ENCODE peak calls at places on chromosomes 13 and 19, in four cellular contexts. R, Y, A and Q are unnamed samples.

GRCh38 chr19:17938092-17938845 is 5.5 kb downstream of the CCDC124 start:
- DNase-seq in R (peak), Y (peak), A (peak), Q (no peak)

GRCh38 chr13:61546413-61546812 is 130.8 kb upstream of the PCDH20 start:
- DNase-seq in R (no peak), Y (no peak), A (no peak), Q (no peak)

GRCh38 chr13:45168555-45168930 is 32.3 kb downstream of the KCTD4 start:
- DNase-seq in R (no peak), Y (no peak), A (no peak), Q (no peak)

GRCh38 chr13:83798731-83799130 is 83.5 kb downstream of the SLITRK1 start:
- DNase-seq in R (peak), Y (no peak), A (peak), Q (no peak)

GRCh38 chr13:113513761-113514160 is 23.2 kb upstream of the DCUN1D2 start:
- DNase-seq in R (no peak), Y (no peak), A (no peak), Q (no peak)

GRCh38 chr13:27174766-27175455 is 3.3 kb upstream of the USP12 start:
- DNase-seq in R (no peak), Y (no peak), A (peak), Q (no peak)

GRCh38 chr19:31316201-31316951 is 32.9 kb downstream of the TSHZ3 start:
- DNase-seq in R (no peak), Y (no peak), A (peak), Q (no peak)

GRCh38 chr13:110627761-110628476 is 12.6 kb downstream of the NAXD start:
- DNase-seq in R (no peak), Y (no peak), A (no peak), Q (no peak)

GRCh38 chr13:71285700-71286099 is 581.3 kb downstream of the DACH1 start:
- DNase-seq in R (no peak), Y (no peak), A (no peak), Q (no peak)

GRCh38 chr13:32676242-32676641 is 90.0 kb downstream of the PDS5B start:
- DNase-seq in R (no peak), Y (no peak), A (peak), Q (no peak)

GRCh38 chr19:8161135-8161646 is 11.8 kb upstream of the FBN3 start:
- DNase-seq in R (peak), Y (no peak), A (no peak), Q (no peak)

GRCh38 chr19:15570420-15570819 is 44.6 kb upstream of the CYP4F8 start:
- DNase-seq in R (no peak), Y (no peak), A (no peak), Q (no peak)

GRCh38 chr19:12733369-12733896 is 1.1 kb downstream of the TRIR start:
- DNase-seq in R (peak), Y (peak), A (peak), Q (no peak)

GRCh38 chr19:11538232-11539036 is at the start of gene CNN1:
- DNase-seq in R (no peak), Y (peak), A (peak), Q (no peak)

GRCh38 chr19:49491030-49491803 is 3.8 kb downstream of the RPL13A start:
- DNase-seq in R (no peak), Y (no peak), A (no peak), Q (no peak)

GRCh38 chr19:7512400-7512851 is 3.5 kb upstream of the ZNF358 start:
- DNase-seq in R (no peak), Y (no peak), A (no peak), Q (no peak)

GRCh38 chr19:16435999-16436650 is 35.6 kb downstream of the EPS15L1 start:
- DNase-seq in R (no peak), Y (no peak), A (no peak), Q (no peak)

GRCh38 chr19:13846533-13847032 is 30.4 kb upstream of the NANOS3 start:
- DNase-seq in R (peak), Y (peak), A (peak), Q (no peak)

GRCh38 chr19:5893907-5894703 is 9.5 kb downstream of the NDUFA11 start:
- DNase-seq in R (no peak), Y (no peak), A (no peak), Q (no peak)

GRCh38 chr13:114054269-114054668 is 78.2 kb downstream of the RASA3 start:
- DNase-seq in R (no peak), Y (no peak), A (no peak), Q (no peak)

DNA sequence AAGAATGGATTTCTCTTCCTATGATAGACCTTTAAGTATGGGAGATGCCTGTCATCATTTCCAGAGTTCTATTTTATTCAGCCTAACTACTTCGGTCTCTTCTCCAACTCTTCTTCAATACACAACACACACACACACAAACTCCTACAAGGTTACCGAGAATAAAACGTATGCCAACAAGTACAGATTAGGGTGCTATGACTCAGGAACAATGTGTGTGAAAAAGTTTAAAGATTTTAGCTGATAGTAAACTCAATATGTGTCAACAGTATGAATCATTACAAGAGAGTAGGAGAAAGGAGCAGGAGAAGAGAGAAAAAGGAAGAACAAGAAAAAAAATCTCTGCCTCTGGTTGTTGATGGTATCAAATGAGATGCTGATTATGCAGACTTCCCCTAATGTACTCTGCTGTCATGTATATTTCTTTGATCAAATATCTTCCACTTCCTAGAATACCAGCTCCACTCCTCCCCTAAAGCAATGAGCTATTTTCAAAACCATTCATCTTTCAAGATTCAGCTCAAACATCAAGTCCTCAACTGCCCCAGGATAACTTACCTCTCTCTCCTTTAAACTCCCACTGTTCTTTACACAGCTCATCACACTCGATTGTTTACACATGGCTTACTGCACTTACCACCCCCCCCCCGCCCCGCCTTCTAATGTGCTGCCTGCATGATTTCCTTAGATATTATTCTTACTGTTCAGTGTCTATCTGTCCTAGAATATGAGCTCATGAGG is 95.6 kb downstream of the FAM216B start:
- DNase-seq in R (peak), Y (no peak), A (peak), Q (no peak)
- H3K4me2 ChIP-seq in R (no peak), Y (peak), A (no peak), Q (peak)

GRCh38 chr13:21014139-21014665 is 47.2 kb downstream of the LATS2 start:
- DNase-seq in R (no peak), Y (peak), A (no peak), Q (no peak)
- H3K4me2 ChIP-seq in R (no peak), Y (peak), A (peak), Q (no peak)

GRCh38 chr13:98649861-98650260 is 73.0 kb upstream of the STK24 start:
- DNase-seq in R (no peak), Y (no peak), A (no peak), Q (no peak)

GRCh38 chr13:98651716-98652115 is 74.8 kb upstream of the STK24 start:
- DNase-seq in R (no peak), Y (no peak), A (no peak), Q (no peak)

GRCh38 chr13:98653471-98653985 is 76.6 kb upstream of the STK24 start:
- DNase-seq in R (peak), Y (peak), A (peak), Q (no peak)

GRCh38 chr13:98650376-98651107 is 73.6 kb upstream of the STK24 start:
- DNase-seq in R (no peak), Y (peak), A (no peak), Q (no peak)

GRCh38 chr13:98652721-98653470 is 76.0 kb upstream of the STK24 start:
- DNase-seq in R (no peak), Y (no peak), A (no peak), Q (no peak)
- H3K4me2 ChIP-seq in R (no peak), Y (peak), A (no peak), Q (no peak)

DNA sequence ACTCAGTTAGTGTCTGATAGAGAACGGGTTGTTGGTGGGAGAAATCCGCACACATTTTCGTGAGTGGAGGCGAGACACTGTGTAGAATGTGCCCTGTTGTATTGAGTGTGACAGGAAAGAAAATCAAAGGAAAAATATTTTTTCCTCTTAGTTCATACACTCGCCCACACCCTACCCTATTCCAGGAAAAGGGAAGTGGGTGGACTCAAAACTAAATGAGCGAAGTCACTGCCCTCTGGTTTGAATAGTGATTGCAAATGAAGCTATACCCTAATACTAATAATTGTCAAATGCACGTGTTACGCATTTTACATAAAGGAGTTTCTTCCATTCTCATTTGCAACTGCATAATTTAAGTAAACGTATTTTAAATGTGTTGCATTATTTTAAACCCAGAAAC is 2.0 kb downstream of the ZNF347 start:
- DNase-seq in R (no peak), Y (no peak), A (no peak), Q (no peak)
- H3K4me2 ChIP-seq in R (no peak), Y (peak), A (no peak), Q (no peak)

GRCh38 chr13:101516262-101516661 is 63.8 kb downstream of the ITGBL1 start:
- DNase-seq in R (no peak), Y (no peak), A (no peak), Q (no peak)

GRCh38 chr13:101512650-101513049 is 60.2 kb downstream of the ITGBL1 start:
- DNase-seq in R (no peak), Y (no peak), A (no peak), Q (no peak)

GRCh38 chr13:101514100-101514499 is 61.6 kb downstream of the ITGBL1 start:
- DNase-seq in R (no peak), Y (no peak), A (no peak), Q (no peak)

GRCh38 chr13:101515504-101515903 is 63.0 kb downstream of the ITGBL1 start:
- DNase-seq in R (no peak), Y (no peak), A (no peak), Q (no peak)

DNA sequence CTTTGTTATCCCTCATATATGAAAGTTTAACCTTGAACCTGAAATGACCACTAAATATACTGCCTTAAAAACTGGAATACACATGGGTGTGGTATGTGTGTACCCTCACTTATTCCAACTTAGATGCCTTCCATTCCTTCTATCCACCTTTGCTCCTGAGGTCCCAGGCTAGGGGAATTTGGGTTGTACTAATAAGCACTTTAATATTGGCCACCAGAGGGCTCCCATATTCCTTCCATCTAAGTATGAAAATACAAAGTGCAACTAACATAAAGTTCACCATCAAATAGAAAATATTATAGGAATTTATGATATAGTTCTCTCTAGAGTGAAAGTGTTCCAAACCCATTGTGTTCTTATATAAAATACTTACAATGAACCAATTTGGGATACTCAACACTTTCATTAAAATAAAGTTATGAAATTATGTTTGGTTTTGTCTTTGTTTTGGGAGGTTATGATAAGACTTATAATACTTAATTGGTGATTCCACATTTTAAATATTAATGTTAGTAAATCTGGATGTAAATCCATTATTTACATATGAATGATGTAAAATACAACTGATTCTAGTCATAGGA is 62.3 kb downstream of the ITGBL1 start:
- DNase-seq in R (peak), Y (peak), A (peak), Q (no peak)
- H3K4me2 ChIP-seq in R (no peak), Y (no peak), A (no peak), Q (no peak)

GRCh38 chr19:1068111-1069001 is 1.4 kb downstream of the ARHGAP45 start:
- DNase-seq in R (no peak), Y (no peak), A (no peak), Q (no peak)
- H3K4me2 ChIP-seq in R (no peak), Y (no peak), A (no peak), Q (no peak)

DNA sequence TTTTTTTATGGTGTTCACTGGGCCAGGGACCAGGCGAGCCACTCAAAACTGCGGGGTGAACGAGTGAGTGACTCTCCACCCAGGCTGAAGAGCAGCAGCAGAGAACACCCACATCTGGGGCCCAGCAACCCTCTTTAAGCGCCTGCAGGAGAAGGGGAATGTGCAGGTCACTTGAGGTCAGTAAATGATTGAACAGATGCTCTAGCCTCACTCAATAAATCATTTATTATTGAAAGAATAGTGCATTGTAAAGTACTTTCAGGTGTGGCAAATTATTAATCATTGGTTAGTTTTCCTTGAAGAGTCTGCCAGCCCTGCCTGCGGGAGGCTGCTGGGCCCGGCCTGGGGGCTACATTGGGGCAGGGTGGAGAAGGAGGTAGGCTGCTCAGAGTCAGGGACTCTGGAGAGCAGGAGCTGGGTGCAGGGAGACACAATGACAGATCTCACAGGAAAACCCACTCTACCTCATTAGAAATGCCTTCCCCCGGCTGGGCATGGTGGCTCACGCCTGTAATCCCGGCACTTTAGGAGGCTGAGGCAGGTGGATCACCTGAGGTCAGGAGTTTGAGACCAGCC is 42.5 kb downstream of the ABCC4 start:
- DNase-seq in R (no peak), Y (peak), A (no peak), Q (no peak)
- H3K4me2 ChIP-seq in R (no peak), Y (no peak), A (no peak), Q (no peak)